ENCODE peak calls at places on chromosome 17, in seven cellular contexts. Z is ELR; L is CD4-positive, CD25-positive, alpha-beta regulatory T cell; H is coronary artery; E is left cardiac atrium; Y is H54; K is ascending aorta. A is an unnamed sample.
A peak's percentile ranks its signal among the peaks of the same experiment; 100 is the strongest.

GRCh38 chr17:45940826-45941225 is 46.5 kb downstream of the MAPT start:
- DNase-seq in Y (no peak), Z (no peak), K (no peak), L (no peak), H (no peak), E (peak; percentile 39), A (peak; percentile 86)

GRCh38 chr17:78748730-78749317 is 33.2 kb downstream of the CYTH1 start:
- DNase-seq in K (peak; percentile 74), Z (peak; percentile 65), L (peak; percentile 89), E (peak; percentile 63), H (no peak), Y (peak; percentile 26), A (peak; percentile 88)

GRCh38 chr17:72120878-72121163 is at the start of gene SOX9:
- DNase-seq in Z (peak; percentile 98), Y (peak; percentile 100), K (peak; percentile 79), L (no peak), H (peak; percentile 93), E (peak; percentile 84), A (peak; percentile 88)

GRCh38 chr17:59378621-59379194 is 47.3 kb downstream of the YPEL2 start:
- DNase-seq in K (peak; percentile 87), H (no peak), Z (peak; percentile 81), E (no peak), Y (peak; percentile 55), L (no peak), A (no peak)

GRCh38 chr17:82063424-82064415 is 1.9 kb downstream of the DUS1L start:
- DNase-seq in K (no peak), Z (no peak), E (peak; percentile 17), L (no peak), H (no peak), Y (no peak), A (no peak)

GRCh38 chr17:29835438-29836351 is 94.3 kb downstream of the SSH2 start:
- DNase-seq in K (no peak), H (no peak), L (no peak), E (no peak), Z (peak; percentile 68), Y (no peak), A (no peak)

GRCh38 chr17:19284005-19284959 is 47.1 kb downstream of the EPN2 start:
- DNase-seq in Z (no peak), K (no peak), L (peak; percentile 14), Y (no peak), E (no peak), H (no peak), A (no peak)

GRCh38 chr17:35745749-35746320 is 7.2 kb downstream of the GAS2L2 start:
- DNase-seq in H (no peak), L (no peak), Z (no peak), K (no peak), Y (no peak), E (peak; percentile 4), A (no peak)

GRCh38 chr17:17506893-17507464 is 10.8 kb upstream of the RASD1 start:
- DNase-seq in L (no peak), H (no peak), K (no peak), Y (no peak), E (peak; percentile 82), Z (no peak), A (no peak)

GRCh38 chr17:78808106-78808635 is 26.1 kb upstream of the CYTH1 start:
- DNase-seq in E (no peak), L (no peak), Z (peak; percentile 74), K (no peak), H (no peak), Y (no peak), A (no peak)